ENCODE peak calls at places on chromosomes 1 and 21, in seven cellular contexts. One of them, this sample, is unnamed.
A peak's percentile ranks its signal among the peaks of the same experiment; 100 is the strongest.

GRCh38 chr1:179926494-179927205 is 28.0 kb upstream of the CEP350 start:
- DNase-seq in esophagus squamous epithelium: no peak
- DNase-seq in MM.1S: no peak
- DNase-seq in tibial artery: no peak
- DNase-seq in ovary: no peak
- DNase-seq in Caco-2: no peak
- DNase-seq in stomach: no peak
- DNase-seq in this sample: no peak

GRCh38 chr1:101004061-101004460 is 21.5 kb downstream of the DPH5 start:
- DNase-seq in stomach: no peak
- DNase-seq in ovary: no peak
- DNase-seq in esophagus squamous epithelium: no peak
- DNase-seq in MM.1S: no peak
- DNase-seq in Caco-2: no peak
- DNase-seq in tibial artery: no peak
- DNase-seq in this sample: no peak

GRCh38 chr1:82162526-82163420 is 362.0 kb downstream of the ADGRL2 start:
- DNase-seq in tibial artery: no peak
- DNase-seq in ovary: no peak
- DNase-seq in MM.1S: no peak
- DNase-seq in stomach: no peak
- DNase-seq in esophagus squamous epithelium: no peak
- DNase-seq in Caco-2: no peak
- DNase-seq in this sample: no peak

GRCh38 chr1:236156512-236157208 is 14.3 kb downstream of the GPR137B start:
- DNase-seq in stomach: no peak
- DNase-seq in MM.1S: peak; percentile 67
- DNase-seq in esophagus squamous epithelium: peak; percentile 17
- DNase-seq in Caco-2: no peak
- DNase-seq in ovary: no peak
- DNase-seq in tibial artery: peak; percentile 47
- DNase-seq in this sample: peak; percentile 64

GRCh38 chr1:169024255-169024654 is 82.2 kb upstream of the ATP1B1 start:
- DNase-seq in tibial artery: no peak
- DNase-seq in MM.1S: no peak
- DNase-seq in Caco-2: no peak
- DNase-seq in esophagus squamous epithelium: no peak
- DNase-seq in stomach: no peak
- DNase-seq in ovary: no peak
- DNase-seq in this sample: no peak

GRCh38 chr1:65480684-65481405 is 60.4 kb downstream of the LEPR start:
- DNase-seq in ovary: no peak
- DNase-seq in tibial artery: no peak
- DNase-seq in esophagus squamous epithelium: no peak
- DNase-seq in Caco-2: no peak
- DNase-seq in MM.1S: no peak
- DNase-seq in stomach: no peak
- DNase-seq in this sample: no peak

GRCh38 chr1:223738465-223739365 is 26.4 kb downstream of the CAPN2 start:
- DNase-seq in MM.1S: no peak
- DNase-seq in tibial artery: no peak
- DNase-seq in esophagus squamous epithelium: no peak
- DNase-seq in ovary: no peak
- DNase-seq in stomach: peak; percentile 75
- DNase-seq in Caco-2: peak; percentile 67
- DNase-seq in this sample: peak; percentile 79

GRCh38 chr1:209190591-209191241 is 392.8 kb upstream of the CAMK1G start:
- DNase-seq in esophagus squamous epithelium: no peak
- DNase-seq in MM.1S: peak; percentile 62
- DNase-seq in stomach: peak; percentile 59
- DNase-seq in Caco-2: peak; percentile 60
- DNase-seq in tibial artery: peak; percentile 28
- DNase-seq in ovary: no peak
- DNase-seq in this sample: no peak

GRCh38 chr1:64231153-64231552 is 27.7 kb downstream of the UBE2U start:
- DNase-seq in stomach: no peak
- DNase-seq in esophagus squamous epithelium: no peak
- DNase-seq in MM.1S: no peak
- DNase-seq in tibial artery: no peak
- DNase-seq in ovary: no peak
- DNase-seq in Caco-2: no peak
- DNase-seq in this sample: no peak

GRCh38 chr1:56625823-56626222 is 19.3 kb upstream of the PRKAA2 start:
- DNase-seq in stomach: no peak
- DNase-seq in ovary: no peak
- DNase-seq in Caco-2: no peak
- DNase-seq in esophagus squamous epithelium: no peak
- DNase-seq in MM.1S: no peak
- DNase-seq in tibial artery: no peak
- DNase-seq in this sample: no peak
- H3K4me1 ChIP-seq in stomach: no peaks in the 10 kb centered on the region
- H3K4me1 ChIP-seq in ovary: no peaks in the 10 kb centered on the region
- H3K4me1 ChIP-seq in Caco-2: no peaks in the 10 kb centered on the region
- H3K4me1 ChIP-seq in esophagus squamous epithelium: no peaks in the 10 kb centered on the region
- H3K4me1 ChIP-seq in MM.1S: no peaks in the 10 kb centered on the region
- H3K4me1 ChIP-seq in tibial artery: no peaks in the 10 kb centered on the region
- H3K4me1 ChIP-seq in this sample: no peaks in the 10 kb centered on the region

GRCh38 chr1:222347627-222348026 is 200.3 kb downstream of the HHIPL2 start:
- DNase-seq in ovary: no peak
- DNase-seq in stomach: no peak
- DNase-seq in tibial artery: no peak
- DNase-seq in Caco-2: no peak
- DNase-seq in esophagus squamous epithelium: no peak
- DNase-seq in MM.1S: no peak
- DNase-seq in this sample: no peak
- H3K4me1 ChIP-seq in ovary: no peaks in the 10 kb centered on the region
- H3K4me1 ChIP-seq in stomach: no peaks in the 10 kb centered on the region
- H3K4me1 ChIP-seq in tibial artery: no peaks in the 10 kb centered on the region
- H3K4me1 ChIP-seq in Caco-2: no peaks in the 10 kb centered on the region
- H3K4me1 ChIP-seq in esophagus squamous epithelium: no peaks in the 10 kb centered on the region
- H3K4me1 ChIP-seq in MM.1S: no peaks in the 10 kb centered on the region
- H3K4me1 ChIP-seq in this sample: no peaks in the 10 kb centered on the region

GRCh38 chr1:19483691-19484090 is 1.6 kb downstream of the CAPZB start:
- DNase-seq in Caco-2: no peak
- DNase-seq in ovary: no peak
- DNase-seq in esophagus squamous epithelium: no peak
- DNase-seq in MM.1S: no peak
- DNase-seq in stomach: no peak
- DNase-seq in tibial artery: no peak
- DNase-seq in this sample: no peak

GRCh38 chr1:19484793-19485361 is 462 bp downstream of the CAPZB start:
- DNase-seq in stomach: no peak
- DNase-seq in tibial artery: peak; percentile 30
- DNase-seq in MM.1S: no peak
- DNase-seq in esophagus squamous epithelium: no peak
- DNase-seq in Caco-2: peak; percentile 40
- DNase-seq in ovary: no peak
- DNase-seq in this sample: no peak

GRCh38 chr1:19484338-19484792 is 974 bp downstream of the CAPZB start:
- DNase-seq in ovary: no peak
- DNase-seq in esophagus squamous epithelium: no peak
- DNase-seq in tibial artery: peak; percentile 28
- DNase-seq in MM.1S: no peak
- DNase-seq in Caco-2: no peak
- DNase-seq in stomach: no peak
- DNase-seq in this sample: peak; percentile 71

GRCh38 chr1:19481826-19482398 is 3.4 kb downstream of the CAPZB start:
- DNase-seq in esophagus squamous epithelium: no peak
- DNase-seq in stomach: no peak
- DNase-seq in Caco-2: no peak
- DNase-seq in MM.1S: no peak
- DNase-seq in ovary: no peak
- DNase-seq in tibial artery: no peak
- DNase-seq in this sample: no peak

GRCh38 chr1:19483261-19483660 is 2.1 kb downstream of the CAPZB start:
- DNase-seq in stomach: no peak
- DNase-seq in MM.1S: no peak
- DNase-seq in ovary: no peak
- DNase-seq in tibial artery: no peak
- DNase-seq in Caco-2: no peak
- DNase-seq in esophagus squamous epithelium: no peak
- DNase-seq in this sample: no peak
- H3K4me1 ChIP-seq in stomach: peaks cover 87% of the 10 kb centered on the region
- H3K4me1 ChIP-seq in MM.1S: peaks cover 21% of the 10 kb centered on the region
- H3K4me1 ChIP-seq in ovary: peaks cover 38% of the 10 kb centered on the region
- H3K4me1 ChIP-seq in tibial artery: peaks cover 80% of the 10 kb centered on the region
- H3K4me1 ChIP-seq in Caco-2: peaks cover 6% of the 10 kb centered on the region
- H3K4me1 ChIP-seq in esophagus squamous epithelium: peaks cover 72% of the 10 kb centered on the region
- H3K4me1 ChIP-seq in this sample: peaks cover 80% of the 10 kb centered on the region

GRCh38 chr1:24463756-24464377 is 38.8 kb upstream of the RCAN3 start:
- DNase-seq in tibial artery: no peak
- DNase-seq in MM.1S: no peak
- DNase-seq in ovary: no peak
- DNase-seq in Caco-2: no peak
- DNase-seq in esophagus squamous epithelium: no peak
- DNase-seq in stomach: no peak
- DNase-seq in this sample: no peak
- H3K4me1 ChIP-seq in tibial artery: no peaks in the 10 kb centered on the region
- H3K4me1 ChIP-seq in MM.1S: peaks cover 12% of the 10 kb centered on the region
- H3K4me1 ChIP-seq in ovary: no peaks in the 10 kb centered on the region
- H3K4me1 ChIP-seq in Caco-2: no peaks in the 10 kb centered on the region
- H3K4me1 ChIP-seq in esophagus squamous epithelium: no peaks in the 10 kb centered on the region
- H3K4me1 ChIP-seq in stomach: no peaks in the 10 kb centered on the region
- H3K4me1 ChIP-seq in this sample: no peaks in the 10 kb centered on the region

GRCh38 chr1:13860023-13860422 is 160.0 kb downstream of the PRDM2 start:
- DNase-seq in ovary: no peak
- DNase-seq in Caco-2: no peak
- DNase-seq in MM.1S: no peak
- DNase-seq in esophagus squamous epithelium: no peak
- DNase-seq in stomach: no peak
- DNase-seq in tibial artery: no peak
- DNase-seq in this sample: no peak
- H3K4me1 ChIP-seq in ovary: no peaks in the 10 kb centered on the region
- H3K4me1 ChIP-seq in Caco-2: no peaks in the 10 kb centered on the region
- H3K4me1 ChIP-seq in MM.1S: no peaks in the 10 kb centered on the region
- H3K4me1 ChIP-seq in esophagus squamous epithelium: no peaks in the 10 kb centered on the region
- H3K4me1 ChIP-seq in stomach: no peaks in the 10 kb centered on the region
- H3K4me1 ChIP-seq in tibial artery: no peaks in the 10 kb centered on the region
- H3K4me1 ChIP-seq in this sample: no peaks in the 10 kb centered on the region

GRCh38 chr1:14988636-14989035 is 164.9 kb upstream of the TMEM51 start:
- DNase-seq in esophagus squamous epithelium: no peak
- DNase-seq in stomach: no peak
- DNase-seq in ovary: no peak
- DNase-seq in MM.1S: no peak
- DNase-seq in tibial artery: no peak
- DNase-seq in Caco-2: no peak
- DNase-seq in this sample: no peak
- H3K4me1 ChIP-seq in esophagus squamous epithelium: peaks cover 3% of the 10 kb centered on the region
- H3K4me1 ChIP-seq in stomach: peaks cover 10% of the 10 kb centered on the region
- H3K4me1 ChIP-seq in ovary: no peaks in the 10 kb centered on the region
- H3K4me1 ChIP-seq in MM.1S: no peaks in the 10 kb centered on the region
- H3K4me1 ChIP-seq in tibial artery: peaks cover 7% of the 10 kb centered on the region
- H3K4me1 ChIP-seq in Caco-2: no peaks in the 10 kb centered on the region
- H3K4me1 ChIP-seq in this sample: peaks cover 7% of the 10 kb centered on the region

GRCh38 chr1:41500378-41500777 is 15.9 kb upstream of the EDN2 start:
- DNase-seq in stomach: peak; percentile 94
- DNase-seq in Caco-2: no peak
- DNase-seq in tibial artery: peak; percentile 45
- DNase-seq in ovary: no peak
- DNase-seq in esophagus squamous epithelium: no peak
- DNase-seq in MM.1S: no peak
- DNase-seq in this sample: peak; percentile 94
- H3K4me1 ChIP-seq in stomach: peaks cover 60% of the 10 kb centered on the region
- H3K4me1 ChIP-seq in Caco-2: peaks cover 40% of the 10 kb centered on the region
- H3K4me1 ChIP-seq in tibial artery: peaks cover 61% of the 10 kb centered on the region
- H3K4me1 ChIP-seq in ovary: peaks cover 6% of the 10 kb centered on the region
- H3K4me1 ChIP-seq in esophagus squamous epithelium: peaks cover 50% of the 10 kb centered on the region
- H3K4me1 ChIP-seq in MM.1S: peaks cover 26% of the 10 kb centered on the region
- H3K4me1 ChIP-seq in this sample: peaks cover 44% of the 10 kb centered on the region

DNA sequence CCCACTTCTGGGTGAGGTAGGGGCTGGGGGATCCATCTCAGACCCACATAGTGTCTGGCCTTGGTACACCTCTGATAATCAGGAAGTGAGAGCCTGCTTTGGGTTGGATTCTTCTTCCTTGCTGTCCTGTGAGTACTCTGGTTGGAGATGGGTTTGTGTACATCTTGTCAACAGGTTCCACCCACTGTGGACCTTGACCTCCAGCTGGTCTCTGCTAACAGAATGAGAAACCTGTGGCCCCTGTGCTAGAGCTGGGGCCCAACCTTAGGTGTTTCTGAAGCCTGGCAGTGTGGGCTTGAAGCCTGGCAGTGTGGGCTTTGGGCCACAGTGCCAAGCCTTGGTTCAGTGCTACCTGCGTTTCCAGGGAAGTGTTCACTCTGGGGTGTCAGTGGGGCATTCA is 2.6 kb downstream of the ZBTB48 start:
- DNase-seq in tibial artery: no peak
- DNase-seq in stomach: peak; percentile 65
- DNase-seq in esophagus squamous epithelium: no peak
- DNase-seq in Caco-2: peak; percentile 71
- DNase-seq in MM.1S: no peak
- DNase-seq in ovary: no peak
- DNase-seq in this sample: no peak
- H3K4me1 ChIP-seq in tibial artery: peaks cover 61% of the 10 kb centered on the region
- H3K4me1 ChIP-seq in stomach: peaks cover 74% of the 10 kb centered on the region
- H3K4me1 ChIP-seq in esophagus squamous epithelium: peaks cover 39% of the 10 kb centered on the region
- H3K4me1 ChIP-seq in Caco-2: peaks cover 28% of the 10 kb centered on the region
- H3K4me1 ChIP-seq in MM.1S: peaks cover 14% of the 10 kb centered on the region
- H3K4me1 ChIP-seq in ovary: peaks cover 4% of the 10 kb centered on the region
- H3K4me1 ChIP-seq in this sample: peaks cover 37% of the 10 kb centered on the region

GRCh38 chr21:34021726-34022125 is 51.7 kb upstream of the MRPS6 start:
- DNase-seq in MM.1S: no peak
- DNase-seq in tibial artery: no peak
- DNase-seq in Caco-2: no peak
- DNase-seq in esophagus squamous epithelium: no peak
- DNase-seq in ovary: no peak
- DNase-seq in stomach: no peak
- DNase-seq in this sample: no peak
- H3K4me1 ChIP-seq in MM.1S: peaks cover 32% of the 10 kb centered on the region
- H3K4me1 ChIP-seq in tibial artery: no peaks in the 10 kb centered on the region
- H3K4me1 ChIP-seq in Caco-2: peaks cover 43% of the 10 kb centered on the region
- H3K4me1 ChIP-seq in esophagus squamous epithelium: no peaks in the 10 kb centered on the region
- H3K4me1 ChIP-seq in ovary: no peaks in the 10 kb centered on the region
- H3K4me1 ChIP-seq in stomach: peaks cover 20% of the 10 kb centered on the region
- H3K4me1 ChIP-seq in this sample: peaks cover 22% of the 10 kb centered on the region